ENCODE peak calls at places on chromosome 5, in four cellular contexts. U is K562, A is uterus, Q is GM06990. Y is an unnamed sample.

GRCh38 chr5:130773813-130774212 is 391.2 kb downstream of the HINT1 start:
- DNase-seq in U (no peak), Q (no peak), A (no peak), Y (peak; percentile 14)

GRCh38 chr5:74540582-74540981 is 99.9 kb downstream of the ENC1 start:
- DNase-seq in A (no peak), U (no peak), Q (no peak), Y (no peak)

GRCh38 chr5:428754-429452 is 14.1 kb upstream of the EXOC3 start:
- DNase-seq in Q (no peak), U (no peak), A (no peak), Y (no peak)

GRCh38 chr5:102561894-102562760 is 63.3 kb upstream of the SLCO6A1 start:
- DNase-seq in Q (no peak), A (no peak), U (peak; percentile 28), Y (peak; percentile 53)

GRCh38 chr5:152072076-152072475 is 147.4 kb upstream of the GLRA1 start:
- DNase-seq in U (no peak), A (no peak), Q (no peak), Y (peak; percentile 13)

GRCh38 chr5:128826290-128826689 is 139.0 kb upstream of the SLC27A6 start:
- DNase-seq in Q (no peak), A (no peak), U (no peak), Y (no peak)

GRCh38 chr5:3265131-3265885 is 330.3 kb upstream of the IRX1 start:
- DNase-seq in Q (no peak), U (no peak), A (no peak), Y (no peak)

GRCh38 chr5:89315194-89315593 is 432.2 kb upstream of the MEF2C start:
- DNase-seq in U (no peak), A (no peak), Q (no peak), Y (peak; percentile 88)

GRCh38 chr5:123116063-123116462 is 27.0 kb downstream of the PRDM6 start:
- DNase-seq in U (no peak), Q (no peak), A (no peak), Y (no peak)

GRCh38 chr5:161412792-161413191 is 133.7 kb downstream of the GABRB2 start:
- DNase-seq in A (no peak), Q (no peak), U (no peak), Y (no peak)

GRCh38 chr5:51382759-51383493 is at the start of gene ISL1:
- DNase-seq in U (peak; percentile 45), A (peak; percentile 23), Q (peak; percentile 20), Y (peak; percentile 42)

GRCh38 chr5:133602829-133603380 is 9.4 kb downstream of the FSTL4 start:
- DNase-seq in U (no peak), Q (no peak), A (no peak), Y (no peak)

GRCh38 chr5:157718529-157718928 is 12.7 kb upstream of the THG1L start:
- DNase-seq in Q (no peak), U (peak; percentile 62), A (no peak), Y (peak; percentile 87)

GRCh38 chr5:93809430-93809829 is 68.0 kb upstream of the POU5F2 start:
- DNase-seq in A (no peak), Q (no peak), U (no peak), Y (no peak)

GRCh38 chr5:78908173-78908901 is 76.8 kb downstream of the ARSB start:
- DNase-seq in A (peak; percentile 29), U (no peak), Q (no peak), Y (peak; percentile 66)

GRCh38 chr5:173094012-173094661 is 38.0 kb downstream of the CREBRF start:
- DNase-seq in Q (no peak), U (no peak), A (no peak), Y (peak; percentile 88)

GRCh38 chr5:7827602-7828001 is 23.3 kb downstream of the CFAP90 start:
- DNase-seq in Q (no peak), U (no peak), A (peak; percentile 37), Y (no peak)

GRCh38 chr5:159106569-159107282 is 7.0 kb upstream of the EBF1 start:
- DNase-seq in A (peak; percentile 77), U (peak; percentile 79), Q (peak; percentile 74), Y (peak; percentile 80)

GRCh38 chr5:135356522-135357318 is 42.3 kb downstream of the MACROH2A1 start:
- DNase-seq in Q (no peak), U (peak; percentile 17), A (peak; percentile 70), Y (peak; percentile 96)

GRCh38 chr5:94440015-94440414 is 178.4 kb downstream of the KIAA0825 start:
- DNase-seq in U (no peak), A (no peak), Q (no peak), Y (peak; percentile 50)

GRCh38 chr5:95794070-95794516 is 28.4 kb downstream of the GLRX start:
- DNase-seq in Q (no peak), U (no peak), A (no peak), Y (peak; percentile 79)

GRCh38 chr5:118778951-118779350 is 209.4 kb downstream of the DTWD2 start:
- DNase-seq in Q (no peak), U (no peak), A (no peak), Y (peak; percentile 19)

GRCh38 chr5:56638061-56638621 is 177.2 kb upstream of the MAP3K1 start:
- DNase-seq in U (no peak), A (no peak), Q (no peak), Y (no peak)

GRCh38 chr5:1727571-1727970 is 72.1 kb downstream of the MRPL36 start:
- DNase-seq in A (no peak), Q (no peak), U (no peak), Y (no peak)

GRCh38 chr5:36417668-36418067 is 116.0 kb upstream of the RANBP3L start:
- DNase-seq in A (no peak), Q (no peak), U (no peak), Y (no peak)

GRCh38 chr5:36418172-36418979 is 116.7 kb upstream of the RANBP3L start:
- DNase-seq in U (no peak), Q (no peak), A (no peak), Y (no peak)

GRCh38 chr5:36417221-36417620 is 115.5 kb upstream of the RANBP3L start:
- DNase-seq in Q (no peak), U (peak; percentile 59), A (no peak), Y (no peak)

DNA sequence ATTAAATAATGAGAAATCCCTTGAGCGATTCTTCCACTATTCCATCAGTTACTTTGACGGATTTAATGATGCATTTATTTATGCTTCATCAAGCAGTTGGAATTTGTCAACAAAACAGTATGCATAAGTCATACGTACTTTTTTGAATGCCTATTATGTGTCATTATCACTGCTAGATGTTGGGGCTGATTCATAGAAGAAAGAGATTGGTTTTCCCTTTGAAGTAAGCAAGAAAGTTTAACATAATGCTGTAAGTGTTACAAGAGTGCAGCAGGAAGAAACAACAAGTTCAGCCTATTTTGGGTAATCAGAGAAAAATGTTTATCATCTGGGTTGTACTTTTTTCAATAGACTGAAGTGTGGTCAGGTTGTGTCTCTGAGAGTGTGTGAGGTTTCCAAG is 121.3 kb upstream of the RANBP3L start:
- DNase-seq in A (no peak), U (no peak), Q (no peak), Y (peak; percentile 22)
- TF ChIP-seq CTCF in A (no peak), U (no peak), Q (no peak), Y (no peak)

DNA sequence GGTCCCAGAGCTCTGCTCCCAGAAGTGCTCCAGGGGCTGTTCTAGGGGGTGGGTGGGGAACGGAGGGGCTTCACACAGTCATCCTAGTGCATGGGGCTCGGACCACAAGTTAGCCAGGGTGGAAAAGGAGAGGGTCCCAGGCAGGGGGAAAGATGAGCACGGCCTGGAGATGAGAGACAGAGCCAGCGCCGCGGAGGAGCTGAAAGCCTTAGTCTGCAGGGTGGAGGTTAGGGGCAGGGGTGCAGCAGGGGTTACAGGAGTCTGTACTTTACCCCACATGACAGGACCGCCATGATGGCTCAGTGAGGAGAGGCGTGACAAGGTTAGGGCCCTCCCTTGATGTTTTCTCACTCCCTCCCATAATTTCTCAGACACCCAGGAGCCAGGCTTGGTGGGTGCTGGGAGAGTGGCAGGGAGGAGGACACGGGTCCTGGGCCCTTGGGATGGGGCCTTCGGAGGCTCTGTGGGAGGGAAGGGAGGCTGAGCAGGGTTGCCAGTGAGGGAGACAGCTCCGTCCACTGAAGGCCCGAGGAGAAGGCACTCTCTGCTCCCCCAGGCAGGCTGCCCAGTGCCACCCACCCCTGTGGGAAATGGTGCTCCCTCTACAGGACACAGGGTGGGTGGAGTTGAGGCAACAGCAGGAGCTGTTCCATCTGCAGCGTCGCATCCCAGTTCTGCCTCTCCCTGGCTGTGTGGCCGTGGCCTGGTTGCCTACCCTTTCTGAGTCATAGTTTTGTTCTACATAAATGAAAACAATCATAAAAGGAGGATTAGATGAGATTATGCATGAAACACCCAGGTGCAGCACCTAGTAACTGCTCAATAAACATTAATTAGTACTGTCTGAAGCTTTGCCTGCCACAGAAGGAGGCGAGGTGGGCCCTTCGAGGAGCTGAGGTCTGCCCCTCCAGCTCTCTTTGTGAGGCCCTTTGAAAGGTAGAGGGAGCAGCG is 66.2 kb downstream of the NDST1 start:
- DNase-seq in Q (no peak), A (peak; percentile 11), U (peak; percentile 20), Y (peak; percentile 43)
- TF ChIP-seq CTCF in Q (no peak), A (no peak), U (peak; percentile 31), Y (peak; percentile 42)

DNA sequence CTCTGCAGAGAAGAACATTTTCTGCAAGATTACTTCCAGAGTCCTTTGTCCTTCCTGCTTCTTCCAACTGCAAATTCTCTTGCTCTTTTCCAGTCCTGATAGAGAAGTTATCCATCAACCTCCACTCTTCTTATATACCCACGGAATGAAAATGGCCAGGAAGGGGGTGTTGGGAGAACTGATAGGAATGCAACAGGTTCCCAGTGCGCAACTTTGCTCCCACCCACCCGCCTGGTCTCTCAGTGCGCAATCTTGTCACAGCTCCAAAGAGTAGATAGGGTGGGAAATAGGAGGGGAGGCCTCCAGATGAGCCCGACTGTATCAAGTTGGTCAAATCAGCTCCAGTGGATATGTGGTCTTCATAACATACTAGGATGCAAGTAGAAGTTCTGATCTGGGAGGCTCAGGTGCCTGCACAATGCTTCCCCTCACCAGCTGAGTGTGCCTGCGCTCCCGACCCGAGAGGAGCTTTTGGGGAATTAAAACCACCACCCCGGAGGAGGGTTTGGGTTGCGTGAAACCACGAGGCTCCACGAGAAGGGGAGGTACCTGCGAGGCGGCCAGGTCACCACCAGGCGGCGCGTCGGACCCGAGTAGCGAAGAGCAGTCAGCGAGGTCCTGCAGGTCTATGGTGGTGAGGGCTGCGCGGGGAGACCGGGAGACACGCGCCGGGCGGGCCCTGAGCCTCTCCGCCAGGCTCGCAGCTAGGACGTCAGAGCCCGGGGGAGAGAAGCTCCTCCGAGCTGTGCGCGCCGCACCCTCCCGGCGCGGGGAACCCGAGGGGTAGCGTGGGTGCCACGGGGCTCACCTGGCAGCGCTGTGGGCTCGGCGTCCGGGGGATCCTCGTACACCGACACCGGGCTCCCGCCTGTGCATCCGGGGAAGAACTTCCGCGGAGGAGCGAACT is 835 bp downstream of the MCIDAS start:
- DNase-seq in A (no peak), Q (peak; percentile 77), U (peak; percentile 90), Y (no peak)
- TF ChIP-seq CTCF in A (peak; percentile 18), Q (peak; percentile 87), U (peak; percentile 83), Y (peak; percentile 52)

DNA sequence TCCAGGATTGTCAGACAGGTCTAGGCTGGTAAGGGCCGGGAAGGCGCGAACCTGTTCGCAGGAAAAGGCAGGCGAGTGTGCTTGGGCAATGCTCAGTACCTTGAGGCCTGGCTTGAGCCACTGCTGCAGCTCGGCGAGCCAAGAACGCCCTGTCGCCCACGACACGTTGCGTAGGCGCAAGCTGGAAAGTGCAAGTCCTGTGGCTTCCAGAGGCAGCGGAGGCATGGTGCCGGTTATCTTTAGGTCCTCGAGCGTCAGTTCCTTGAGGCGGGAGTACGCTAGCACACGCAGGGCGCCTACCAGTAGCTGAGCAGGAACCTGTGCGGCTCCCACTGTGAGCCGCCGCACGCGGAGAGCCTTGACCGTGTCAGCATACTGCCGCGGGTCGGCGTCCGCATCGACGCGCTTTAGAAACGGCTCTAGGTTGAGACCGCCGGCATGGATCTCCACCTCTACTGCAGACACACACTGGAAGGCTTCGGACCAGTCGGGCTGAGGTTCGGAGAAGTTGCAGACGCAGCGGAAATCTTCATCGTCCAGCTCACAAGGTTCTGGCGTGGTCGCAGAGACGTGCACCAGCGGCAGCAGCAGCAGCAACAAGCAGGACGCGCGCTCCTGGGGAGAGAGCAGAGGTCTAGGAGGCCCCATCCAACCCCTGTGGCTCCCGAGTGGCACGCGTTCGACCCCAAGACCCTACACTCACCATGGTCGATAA is 452 bp downstream of the CD14 start:
- DNase-seq in U (no peak), Q (peak; percentile 68), A (peak; percentile 31), Y (peak; percentile 52)
- TF ChIP-seq CTCF in U (no peak), Q (no peak), A (no peak), Y (no peak)